ENCODE peak calls at places on chromosomes 11 and 22, in six cellular contexts. One of them, this sample, is unnamed.

GRCh38 chr22:30192427-30192826 is 54.1 kb downstream of the LIF start:
- DNase-seq in A549: no peak
- DNase-seq in ovary: no peak
- DNase-seq in endothelial cell of umbilical vein: peak; percentile 47
- DNase-seq in cardiac muscle cell: no peak
- DNase-seq in endodermal cell: no peak
- DNase-seq in this sample: no peak

GRCh38 chr11:130189492-130190210 is 30.1 kb downstream of the ST14 start:
- DNase-seq in endodermal cell: no peak
- DNase-seq in cardiac muscle cell: no peak
- DNase-seq in A549: no peak
- DNase-seq in ovary: no peak
- DNase-seq in endothelial cell of umbilical vein: no peak
- DNase-seq in this sample: no peak

GRCh38 chr11:27722117-27722844 is 22.0 kb upstream of the BDNF start:
- DNase-seq in ovary: no peak
- DNase-seq in endodermal cell: peak; percentile 81
- DNase-seq in A549: no peak
- DNase-seq in endothelial cell of umbilical vein: peak; percentile 26
- DNase-seq in cardiac muscle cell: peak; percentile 35
- DNase-seq in this sample: no peak

GRCh38 chr11:70828498-70829159 is 423.7 kb downstream of the SHANK2 start:
- DNase-seq in endothelial cell of umbilical vein: no peak
- DNase-seq in cardiac muscle cell: no peak
- DNase-seq in ovary: no peak
- DNase-seq in A549: no peak
- DNase-seq in endodermal cell: no peak
- DNase-seq in this sample: no peak

GRCh38 chr11:77073328-77074001 is 6.7 kb downstream of the CAPN5 start:
- DNase-seq in A549: peak; percentile 75
- DNase-seq in endothelial cell of umbilical vein: peak; percentile 88
- DNase-seq in endodermal cell: peak; percentile 52
- DNase-seq in cardiac muscle cell: peak; percentile 18
- DNase-seq in ovary: peak; percentile 95
- DNase-seq in this sample: peak; percentile 80

GRCh38 chr22:30829901-30830550 is 135.4 kb downstream of the OSBP2 start:
- DNase-seq in ovary: no peak
- DNase-seq in endodermal cell: no peak
- DNase-seq in A549: peak; percentile 97
- DNase-seq in cardiac muscle cell: no peak
- DNase-seq in endothelial cell of umbilical vein: peak; percentile 63
- DNase-seq in this sample: no peak

GRCh38 chr11:7348432-7349298 is 97.0 kb downstream of the SYT9 start:
- DNase-seq in endothelial cell of umbilical vein: no peak
- DNase-seq in cardiac muscle cell: peak; percentile 81
- DNase-seq in endodermal cell: peak; percentile 69
- DNase-seq in ovary: no peak
- DNase-seq in A549: no peak
- DNase-seq in this sample: no peak

GRCh38 chr11:130675456-130675855 is 227.0 kb downstream of the ADAMTS15 start:
- DNase-seq in endodermal cell: no peak
- DNase-seq in cardiac muscle cell: no peak
- DNase-seq in endothelial cell of umbilical vein: no peak
- DNase-seq in A549: no peak
- DNase-seq in ovary: no peak
- DNase-seq in this sample: peak; percentile 41

GRCh38 chr22:46568102-46568809 is 30.8 kb upstream of the CELSR1 start:
- DNase-seq in A549: no peak
- DNase-seq in cardiac muscle cell: no peak
- DNase-seq in endothelial cell of umbilical vein: no peak
- DNase-seq in ovary: no peak
- DNase-seq in endodermal cell: no peak
- DNase-seq in this sample: no peak

GRCh38 chr22:39405346-39406085 is 5.9 kb downstream of the TAB1 start:
- DNase-seq in endothelial cell of umbilical vein: peak; percentile 35
- DNase-seq in A549: no peak
- DNase-seq in endodermal cell: no peak
- DNase-seq in ovary: peak; percentile 59
- DNase-seq in cardiac muscle cell: peak; percentile 19
- DNase-seq in this sample: no peak

GRCh38 chr11:46237248-46238077 is 40.0 kb upstream of the CREB3L1 start:
- DNase-seq in cardiac muscle cell: peak; percentile 72
- DNase-seq in endothelial cell of umbilical vein: peak; percentile 80
- DNase-seq in ovary: peak; percentile 72
- DNase-seq in endodermal cell: peak; percentile 88
- DNase-seq in A549: peak; percentile 90
- DNase-seq in this sample: peak; percentile 73

GRCh38 chr11:111367411-111368284 is 11.4 kb downstream of the POU2AF1 start:
- DNase-seq in cardiac muscle cell: no peak
- DNase-seq in ovary: no peak
- DNase-seq in A549: no peak
- DNase-seq in endodermal cell: no peak
- DNase-seq in endothelial cell of umbilical vein: no peak
- DNase-seq in this sample: no peak

GRCh38 chr11:34651551-34651950 is 30.7 kb downstream of the EHF start:
- DNase-seq in ovary: no peak
- DNase-seq in cardiac muscle cell: peak; percentile 33
- DNase-seq in A549: no peak
- DNase-seq in endodermal cell: no peak
- DNase-seq in endothelial cell of umbilical vein: peak; percentile 16
- DNase-seq in this sample: no peak

GRCh38 chr11:94194712-94195111 is 66.1 kb downstream of the PANX1 start:
- DNase-seq in endodermal cell: no peak
- DNase-seq in cardiac muscle cell: no peak
- DNase-seq in ovary: no peak
- DNase-seq in endothelial cell of umbilical vein: no peak
- DNase-seq in A549: no peak
- DNase-seq in this sample: no peak

GRCh38 chr22:46421272-46421671 is 85.8 kb downstream of the TRMU start:
- DNase-seq in ovary: no peak
- DNase-seq in endodermal cell: no peak
- DNase-seq in A549: no peak
- DNase-seq in cardiac muscle cell: no peak
- DNase-seq in endothelial cell of umbilical vein: no peak
- DNase-seq in this sample: no peak

GRCh38 chr11:57309106-57310059 is 15.4 kb downstream of the TNKS1BP1 start:
- DNase-seq in endothelial cell of umbilical vein: no peak
- DNase-seq in cardiac muscle cell: no peak
- DNase-seq in A549: no peak
- DNase-seq in endodermal cell: no peak
- DNase-seq in ovary: no peak
- DNase-seq in this sample: no peak

GRCh38 chr22:28123989-28124766 is 205.1 kb upstream of the PITPNB start:
- DNase-seq in endothelial cell of umbilical vein: no peak
- DNase-seq in endodermal cell: no peak
- DNase-seq in A549: no peak
- DNase-seq in ovary: no peak
- DNase-seq in cardiac muscle cell: no peak
- DNase-seq in this sample: no peak

GRCh38 chr11:134738581-134738980 is 326.5 kb upstream of the B3GAT1 start:
- DNase-seq in endothelial cell of umbilical vein: no peak
- DNase-seq in cardiac muscle cell: no peak
- DNase-seq in ovary: no peak
- DNase-seq in endodermal cell: no peak
- DNase-seq in A549: no peak
- DNase-seq in this sample: no peak

GRCh38 chr11:104731890-104732289 is 166.4 kb downstream of the CASP12 start:
- DNase-seq in A549: no peak
- DNase-seq in cardiac muscle cell: no peak
- DNase-seq in ovary: no peak
- DNase-seq in endothelial cell of umbilical vein: no peak
- DNase-seq in endodermal cell: no peak
- DNase-seq in this sample: no peak

GRCh38 chr11:89504270-89504669 is 13.1 kb upstream of the NOX4 start:
- DNase-seq in ovary: no peak
- DNase-seq in A549: no peak
- DNase-seq in endothelial cell of umbilical vein: no peak
- DNase-seq in cardiac muscle cell: no peak
- DNase-seq in endodermal cell: no peak
- DNase-seq in this sample: no peak

GRCh38 chr11:9315078-9315688 is 790 bp upstream of the TMEM41B start:
- DNase-seq in endodermal cell: no peak
- DNase-seq in endothelial cell of umbilical vein: no peak
- DNase-seq in ovary: no peak
- DNase-seq in cardiac muscle cell: no peak
- DNase-seq in A549: no peak
- DNase-seq in this sample: no peak

GRCh38 chr11:34192481-34193401 is 87.3 kb downstream of the NAT10 start:
- DNase-seq in endothelial cell of umbilical vein: no peak
- DNase-seq in endodermal cell: no peak
- DNase-seq in cardiac muscle cell: no peak
- DNase-seq in ovary: peak; percentile 48
- DNase-seq in A549: peak; percentile 52
- DNase-seq in this sample: peak; percentile 38

GRCh38 chr22:48837341-48837935 is 990.2 kb downstream of the BRD1 start:
- DNase-seq in ovary: no peak
- DNase-seq in A549: no peak
- DNase-seq in cardiac muscle cell: no peak
- DNase-seq in endothelial cell of umbilical vein: no peak
- DNase-seq in endodermal cell: no peak
- DNase-seq in this sample: no peak

DNA sequence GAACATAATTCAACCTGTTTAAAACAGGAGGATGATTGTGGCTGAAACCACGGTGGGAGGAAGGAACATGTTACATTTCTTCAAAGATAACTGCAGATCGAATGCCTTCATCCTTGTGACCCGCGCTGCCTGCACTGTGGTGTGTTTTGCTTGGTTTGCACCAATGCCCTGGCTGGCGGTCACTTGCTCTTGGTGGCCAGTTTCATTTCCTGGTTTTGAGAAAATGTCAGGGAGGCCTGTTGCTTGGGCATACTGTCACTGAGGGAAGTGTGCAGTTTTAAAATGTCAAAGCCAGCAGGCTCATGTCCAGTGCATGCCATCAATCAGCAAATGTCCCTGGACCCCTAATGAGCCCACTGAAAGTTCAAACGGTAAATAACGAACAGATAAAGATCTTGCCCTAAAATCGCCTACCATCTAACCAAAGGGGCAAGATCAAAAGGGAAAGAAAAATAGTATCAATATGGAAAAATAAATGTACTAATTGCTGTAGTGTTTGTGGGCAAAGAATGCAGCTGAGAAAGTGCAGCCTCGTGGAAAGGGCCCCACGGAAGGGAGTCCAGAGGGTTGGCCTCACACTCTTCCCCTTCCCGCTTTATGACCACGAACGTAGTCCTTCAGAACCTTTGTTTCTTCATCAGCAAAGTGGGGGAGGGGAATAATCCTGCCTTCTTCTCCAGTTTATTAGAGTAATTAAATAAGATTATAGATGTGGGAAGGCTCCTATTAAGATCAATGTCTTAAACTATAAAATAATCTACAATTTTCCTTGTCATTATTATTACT is 40.8 kb downstream of the FLI1 start:
- DNase-seq in endothelial cell of umbilical vein: no peak
- DNase-seq in cardiac muscle cell: no peak
- DNase-seq in ovary: no peak
- DNase-seq in endodermal cell: no peak
- DNase-seq in A549: no peak
- DNase-seq in this sample: no peak
- H3K4me3 ChIP-seq in endothelial cell of umbilical vein: no peak overlapping the region
- H3K4me3 ChIP-seq in cardiac muscle cell: no peak overlapping the region
- H3K4me3 ChIP-seq in ovary: no peak overlapping the region
- H3K4me3 ChIP-seq in endodermal cell: no peak overlapping the region
- H3K4me3 ChIP-seq in A549: no peak overlapping the region
- H3K4me3 ChIP-seq in this sample: no peak overlapping the region

DNA sequence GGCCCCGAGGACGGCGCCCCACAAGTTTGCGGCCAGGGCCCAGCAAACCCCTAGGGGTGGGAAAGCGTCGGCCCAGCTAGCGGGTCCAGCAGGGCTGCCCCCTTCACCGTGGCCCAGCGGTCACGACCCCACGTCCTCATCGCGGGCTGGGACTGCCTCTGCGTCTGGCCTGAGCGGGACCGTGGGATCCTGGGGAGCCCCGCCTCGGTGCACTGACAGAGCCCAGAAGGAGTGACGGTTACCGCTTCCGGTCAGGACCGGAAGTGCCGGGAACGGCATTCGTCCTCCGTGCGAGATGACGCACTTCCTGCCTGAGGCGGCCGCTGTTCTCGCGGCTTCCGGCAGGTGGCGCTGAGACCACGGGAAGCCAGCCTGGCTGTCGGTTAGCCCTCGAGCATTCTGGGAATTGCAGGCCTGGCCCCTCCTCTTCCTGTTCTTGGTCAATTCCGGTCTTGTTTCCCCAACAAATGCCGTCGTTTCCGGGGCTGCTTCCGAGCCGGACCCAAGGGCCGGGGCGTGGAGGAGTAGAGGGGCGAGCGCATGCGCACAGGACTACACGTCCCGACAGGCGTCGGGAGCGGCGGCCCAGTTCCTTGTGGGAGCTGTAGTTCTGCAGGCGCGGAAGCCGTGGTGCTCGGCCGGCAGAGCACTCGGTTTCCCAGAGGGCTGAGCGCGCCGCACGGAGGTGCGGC is at the start of gene TSSC4:
- DNase-seq in A549: peak; percentile 100
- DNase-seq in cardiac muscle cell: peak; percentile 100
- DNase-seq in ovary: peak; percentile 100
- DNase-seq in endothelial cell of umbilical vein: peak; percentile 100
- DNase-seq in endodermal cell: peak; percentile 100
- DNase-seq in this sample: peak; percentile 100
- H3K4me1 ChIP-seq in A549: peaks cover 16% of the 10 kb centered on the region
- H3K4me1 ChIP-seq in cardiac muscle cell: peaks cover 13% of the 10 kb centered on the region
- H3K4me1 ChIP-seq in ovary: peaks cover 4% of the 10 kb centered on the region
- H3K4me1 ChIP-seq in endothelial cell of umbilical vein: peaks cover 18% of the 10 kb centered on the region
- H3K4me1 ChIP-seq in endodermal cell: no peaks in the 10 kb centered on the region
- H3K4me1 ChIP-seq in this sample: peaks cover 8% of the 10 kb centered on the region

GRCh38 chr22:50699754-50700386 is 27.2 kb downstream of the SHANK3 start:
- DNase-seq in ovary: no peak
- DNase-seq in A549: no peak
- DNase-seq in cardiac muscle cell: peak; percentile 46
- DNase-seq in endodermal cell: peak; percentile 79
- DNase-seq in endothelial cell of umbilical vein: no peak
- DNase-seq in this sample: no peak
- TF ChIP-seq CTCF in ovary: no peak
- TF ChIP-seq CTCF in A549: no peak
- TF ChIP-seq CTCF in cardiac muscle cell: peak; percentile 20
- TF ChIP-seq CTCF in endodermal cell: peak; percentile 74
- TF ChIP-seq CTCF in endothelial cell of umbilical vein: peak; percentile 14
- TF ChIP-seq CTCF in this sample: no peak

DNA sequence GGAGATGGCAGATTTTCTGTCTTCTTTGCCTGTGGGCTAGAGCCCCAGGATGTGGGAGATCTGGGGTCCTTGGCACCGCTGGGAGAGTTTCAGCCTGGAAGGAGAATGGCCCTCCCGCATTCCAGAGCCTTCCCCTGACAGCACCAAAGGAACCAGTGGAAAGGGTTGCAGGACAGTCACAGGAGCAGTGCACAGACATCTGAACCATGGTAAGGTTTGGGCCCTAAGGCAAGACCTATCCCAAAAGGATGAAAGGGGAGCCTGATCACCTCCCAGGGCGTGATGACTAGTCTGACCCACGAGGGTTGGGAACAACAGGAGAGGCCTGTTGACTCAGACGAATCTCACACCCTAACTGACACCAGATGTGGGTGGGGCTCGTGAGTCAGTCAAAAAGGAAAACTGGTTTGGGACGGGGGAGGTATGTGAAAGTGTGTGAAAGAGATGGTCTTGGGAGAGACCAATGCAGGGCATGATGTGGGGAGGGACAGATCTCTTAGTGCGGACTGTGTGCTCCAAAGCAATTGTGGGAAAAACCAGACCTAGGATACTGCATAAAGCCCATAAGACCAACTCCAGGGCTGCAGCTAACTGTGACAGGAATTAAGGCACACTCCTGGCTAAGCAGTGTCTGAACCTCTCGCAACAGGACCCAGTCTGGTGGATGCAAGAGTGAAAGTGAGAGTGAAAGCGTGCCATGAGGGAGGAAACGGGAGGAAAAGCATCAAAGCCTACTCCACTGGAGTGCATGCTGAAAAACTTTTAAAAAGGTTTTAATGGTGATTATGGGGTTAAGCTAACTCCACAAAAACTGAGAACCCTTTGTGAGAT is 39.1 kb upstream of the GLYAT start:
- DNase-seq in A549: peak; percentile 19
- DNase-seq in endothelial cell of umbilical vein: no peak
- DNase-seq in endodermal cell: no peak
- DNase-seq in ovary: no peak
- DNase-seq in cardiac muscle cell: no peak
- DNase-seq in this sample: no peak
- H3K4me3 ChIP-seq in A549: no peak overlapping the region
- H3K4me3 ChIP-seq in endothelial cell of umbilical vein: no peak overlapping the region
- H3K4me3 ChIP-seq in endodermal cell: no peak overlapping the region
- H3K4me3 ChIP-seq in ovary: no peak overlapping the region
- H3K4me3 ChIP-seq in cardiac muscle cell: no peak overlapping the region
- H3K4me3 ChIP-seq in this sample: no peak overlapping the region